ENCODE peak calls at places on chromosomes 12 and 14, in four cellular contexts. O, Q, I and V are unnamed samples.
A peak's percentile ranks its signal among the peaks of the same experiment; 100 is the strongest.

GRCh38 chr14:64725360-64725815 is 21.2 kb downstream of the PLEKHG3 start:
- DNase-seq in O (no peak), Q (no peak), I (no peak), V (no peak)

GRCh38 chr14:96016761-96017160 is 22.4 kb upstream of the C14orf132 start:
- DNase-seq in O (peak; percentile 12), Q (peak; percentile 10), I (no peak), V (no peak)

GRCh38 chr12:93851245-93851665 is 174.1 kb downstream of the CRADD start:
- DNase-seq in O (no peak), Q (no peak), I (no peak), V (no peak)

GRCh38 chr14:69535230-69535848 is 39.3 kb downstream of the CCDC177 start:
- DNase-seq in O (peak; percentile 50), Q (peak; percentile 76), I (peak; percentile 18), V (no peak)

GRCh38 chr14:74684444-74684843 is 28.4 kb downstream of the AREL1 start:
- DNase-seq in O (no peak), Q (no peak), I (no peak), V (no peak)

GRCh38 chr14:85333313-85333712 is 196.6 kb upstream of the FLRT2 start:
- DNase-seq in O (peak; percentile 50), Q (peak; percentile 55), I (no peak), V (peak; percentile 11)

GRCh38 chr12:124130717-124131670 is 158.0 kb downstream of the ZNF664 start:
- DNase-seq in O (no peak), Q (no peak), I (no peak), V (no peak)

GRCh38 chr14:95344536-95344935 is 24.8 kb upstream of the CLMN start:
- DNase-seq in O (no peak), Q (no peak), I (no peak), V (no peak)

GRCh38 chr12:64172143-64172970 is 49.7 kb downstream of the KICS2 start:
- DNase-seq in O (no peak), Q (no peak), I (no peak), V (no peak)

GRCh38 chr12:21526721-21527345 is 737 bp downstream of the SPX start:
- DNase-seq in O (no peak), Q (no peak), I (no peak), V (no peak)

GRCh38 chr14:72736348-72736747 is 157.6 kb downstream of the DPF3 start:
- DNase-seq in O (peak; percentile 83), Q (no peak), I (no peak), V (peak; percentile 50)

GRCh38 chr12:49621651-49622500 is 1.5 kb upstream of the PRPF40B start:
- DNase-seq in O (no peak), Q (no peak), I (no peak), V (no peak)

GRCh38 chr12:49624919-49625577 is 1.7 kb downstream of the PRPF40B start:
- DNase-seq in O (peak; percentile 72), Q (peak; percentile 28), I (no peak), V (no peak)

GRCh38 chr12:49622501-49623141 is 740 bp upstream of the PRPF40B start:
- DNase-seq in O (peak; percentile 3), Q (no peak), I (no peak), V (no peak)

GRCh38 chr12:49626169-49626835 is 2.9 kb downstream of the PRPF40B start:
- DNase-seq in O (peak; percentile 54), Q (no peak), I (no peak), V (no peak)

DNA sequence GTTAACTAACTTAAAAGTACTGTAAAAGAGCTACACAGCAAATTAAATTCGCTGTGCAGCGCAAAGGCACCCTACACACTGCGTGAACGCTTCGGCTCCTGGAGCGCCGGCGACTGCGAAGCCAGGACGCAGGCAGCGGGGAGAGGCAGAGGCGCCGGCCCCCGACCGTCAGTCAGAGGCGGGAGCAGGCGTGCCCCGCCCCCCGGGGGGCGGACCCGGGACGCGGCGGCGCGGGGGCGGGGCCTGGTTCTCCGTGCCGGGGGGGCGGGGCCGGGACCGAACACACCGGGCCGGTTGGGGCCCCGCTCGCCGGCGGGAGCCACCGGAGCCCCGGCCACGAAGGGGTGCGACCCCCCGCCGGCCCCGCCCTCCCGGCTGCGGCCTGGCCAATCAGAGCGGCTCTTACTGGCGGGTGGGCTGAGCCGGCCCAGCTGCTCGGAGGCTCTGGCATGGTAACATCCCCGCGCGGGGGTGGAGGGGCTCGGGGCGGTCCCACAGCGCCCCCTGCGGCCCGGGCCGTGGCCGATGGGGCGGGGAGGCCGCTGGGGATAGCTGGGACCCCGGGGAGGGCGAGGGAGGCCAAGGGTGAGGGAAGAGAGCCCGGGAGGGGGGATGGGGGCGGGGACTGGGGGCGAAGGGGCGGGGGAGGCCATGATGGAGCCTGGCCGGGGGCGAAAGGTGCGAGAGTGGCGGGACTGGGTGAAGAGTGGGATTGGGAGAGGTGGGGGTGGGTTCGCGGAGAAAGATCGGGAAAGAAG is at the start of gene PRPF40B:
- DNase-seq in O (peak; percentile 73), Q (peak; percentile 89), I (peak; percentile 86), V (peak; percentile 19)
- H3K4me3 ChIP-seq in O (peak within 1 kb of the TSS; percentile 60), Q (peak within 1 kb of the TSS; percentile 31), I (peak within 1 kb of the TSS; percentile 49), V (peak within 1 kb of the TSS; percentile 51)

DNA sequence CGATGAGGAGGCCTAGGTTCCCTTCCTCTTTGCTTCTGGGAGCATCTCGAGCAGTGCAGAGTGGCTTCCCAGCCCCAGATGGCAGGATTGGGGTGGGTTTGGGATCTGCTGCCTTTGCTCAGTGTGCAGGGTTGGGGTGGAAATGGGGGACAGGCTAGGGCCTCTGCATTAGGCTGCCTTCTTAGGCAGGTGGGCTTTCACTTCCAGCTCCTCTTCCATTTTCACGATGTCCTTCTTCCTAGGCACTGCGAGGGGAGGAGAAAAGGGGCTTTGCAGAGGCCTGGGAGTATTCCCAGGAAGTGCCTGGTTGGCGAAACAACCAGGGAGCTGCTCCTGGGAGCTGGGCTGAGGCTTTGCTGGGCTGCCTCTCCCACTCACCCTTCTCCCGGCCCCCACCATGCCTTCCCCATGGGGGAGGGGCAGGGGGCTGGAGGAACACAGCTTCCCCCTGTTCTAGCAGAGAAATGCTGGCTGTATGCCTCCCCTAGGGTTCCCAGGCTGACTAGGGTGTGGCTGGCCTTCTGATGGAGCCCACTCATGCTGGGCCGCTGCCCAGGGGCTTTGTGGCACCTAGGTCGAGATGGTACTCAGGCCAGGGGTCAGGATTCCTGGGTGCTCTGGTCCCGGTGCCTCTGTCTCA is 2.4 kb downstream of the NR4A1 start:
- DNase-seq in O (peak; percentile 64), Q (peak; percentile 48), I (peak; percentile 35), V (no peak)
- TF ChIP-seq CTCF in O (no peak), Q (no peak), I (no peak), V (no peak)

DNA sequence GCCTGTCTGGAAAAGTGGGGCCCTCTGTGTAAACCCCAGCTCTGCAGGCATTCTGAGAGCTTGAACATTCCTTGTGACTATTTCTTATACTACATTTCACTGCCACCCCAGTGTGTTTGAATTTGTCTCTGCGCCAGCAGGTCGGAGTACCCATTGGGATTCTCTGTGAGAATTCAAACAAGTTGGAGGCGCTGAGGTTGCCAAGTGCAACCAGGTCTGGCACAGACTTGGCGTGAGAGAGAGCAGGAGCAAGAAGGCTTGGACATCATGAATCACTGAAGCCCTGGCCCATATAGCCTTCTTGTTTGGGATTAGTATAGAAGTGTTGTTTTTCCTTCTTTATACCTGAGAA is 33.0 kb upstream of the ATP2A2 start:
- DNase-seq in O (no peak), Q (no peak), I (no peak), V (no peak)
- H3K4me3 ChIP-seq in O (no peak overlapping the region), Q (no peak overlapping the region), I (no peak overlapping the region), V (no peak overlapping the region)

GRCh38 chr12:3293446-3294161 is 197.4 kb upstream of the PRMT8 start:
- DNase-seq in O (peak; percentile 55), Q (peak; percentile 63), I (no peak), V (no peak)
- TF ChIP-seq CTCF in O (no peak), Q (peak; percentile 12), I (no peak), V (peak; percentile 14)

GRCh38 chr12:31339831-31340622 is 14.1 kb upstream of the SINHCAF start:
- DNase-seq in O (no peak), Q (no peak), I (no peak), V (no peak)
- H3K4me3 ChIP-seq in O (no peak overlapping the region), Q (no peak overlapping the region), I (no peak overlapping the region), V (no peak overlapping the region)

GRCh38 chr12:131101006-131101405 is 147.3 kb downstream of the ADGRD1 start:
- DNase-seq in O (no peak), Q (no peak), I (no peak), V (no peak)

GRCh38 chr12:131100031-131100674 is 146.4 kb downstream of the ADGRD1 start:
- DNase-seq in O (no peak), Q (no peak), I (no peak), V (no peak)

GRCh38 chr12:131102493-131102931 is 148.8 kb downstream of the ADGRD1 start:
- DNase-seq in O (no peak), Q (no peak), I (no peak), V (no peak)

GRCh38 chr12:131102991-131103609 is 149.4 kb downstream of the ADGRD1 start:
- DNase-seq in O (no peak), Q (no peak), I (no peak), V (no peak)

GRCh38 chr12:131101703-131102492 is 148.2 kb downstream of the ADGRD1 start:
- DNase-seq in O (no peak), Q (no peak), I (no peak), V (no peak)
- TF ChIP-seq CTCF in O (no peak), Q (no peak), I (no peak), V (no peak)

DNA sequence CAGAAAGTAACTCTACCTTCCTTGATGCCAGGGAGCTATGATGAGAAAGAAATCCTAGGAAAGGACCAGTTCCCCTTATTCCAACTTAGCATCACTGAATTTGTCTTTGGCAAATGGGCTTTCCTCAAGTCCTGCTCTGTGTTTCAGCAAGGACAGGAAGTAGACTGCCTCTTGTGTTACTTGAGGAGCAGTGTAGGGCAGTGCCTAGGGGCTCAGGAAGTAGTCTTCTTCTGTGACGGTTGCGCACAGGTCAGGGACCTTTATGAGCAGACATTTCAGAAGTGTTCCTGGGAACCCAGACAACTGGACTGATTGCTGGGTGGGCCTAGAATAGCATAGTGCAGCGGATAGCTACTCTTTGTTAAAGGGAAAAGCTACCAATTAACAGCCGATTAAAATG is 2.7 kb downstream of the LGALS3 start:
- DNase-seq in O (peak; percentile 22), Q (peak; percentile 16), I (no peak), V (no peak)
- H3K4me3 ChIP-seq in O (no peak overlapping the region), Q (no peak overlapping the region), I (peak overlapping the region; percentile 67), V (no peak overlapping the region)

GRCh38 chr12:108302471-108303311 is 36.4 kb downstream of the CMKLR1 start:
- DNase-seq in O (no peak), Q (peak; percentile 54), I (peak; percentile 88), V (no peak)
- TF ChIP-seq CTCF in O (no peak), Q (no peak), I (peak; percentile 38), V (no peak)